ENCODE peak calls at places on chromosomes 2 and 18, in seven cellular contexts. One of them, this sample, is unnamed.
A peak's percentile ranks its signal among the peaks of the same experiment; 100 is the strongest.

GRCh38 chr2:227717687-227718567 is at the start of gene SLC19A3:
- DNase-seq in psoas muscle: peak; percentile 89
- DNase-seq in T-cell: no peak
- DNase-seq in type B pancreatic cell: peak; percentile 77
- DNase-seq in occipital lobe: peak; percentile 66
- DNase-seq in A549: peak; percentile 82
- DNase-seq in fibroblast of mammary gland: peak; percentile 91
- DNase-seq in this sample: peak; percentile 93

GRCh38 chr2:225608136-225608535 is 208.6 kb downstream of the NYAP2 start:
- DNase-seq in psoas muscle: no peak
- DNase-seq in T-cell: no peak
- DNase-seq in A549: no peak
- DNase-seq in occipital lobe: no peak
- DNase-seq in fibroblast of mammary gland: no peak
- DNase-seq in type B pancreatic cell: no peak
- DNase-seq in this sample: no peak

GRCh38 chr2:74573747-74574562 is 19.4 kb downstream of the DOK1 start:
- DNase-seq in A549: no peak
- DNase-seq in psoas muscle: no peak
- DNase-seq in fibroblast of mammary gland: peak; percentile 82
- DNase-seq in type B pancreatic cell: no peak
- DNase-seq in T-cell: no peak
- DNase-seq in occipital lobe: no peak
- DNase-seq in this sample: no peak

GRCh38 chr2:108385411-108386071 is 7.8 kb downstream of the SULT1C4 start:
- DNase-seq in fibroblast of mammary gland: no peak
- DNase-seq in type B pancreatic cell: no peak
- DNase-seq in occipital lobe: no peak
- DNase-seq in psoas muscle: no peak
- DNase-seq in A549: peak; percentile 52
- DNase-seq in T-cell: no peak
- DNase-seq in this sample: no peak

GRCh38 chr2:151928380-151928779 is 100.2 kb upstream of the ARL5A start:
- DNase-seq in psoas muscle: no peak
- DNase-seq in fibroblast of mammary gland: peak; percentile 5
- DNase-seq in type B pancreatic cell: no peak
- DNase-seq in occipital lobe: no peak
- DNase-seq in A549: peak; percentile 15
- DNase-seq in T-cell: no peak
- DNase-seq in this sample: no peak

GRCh38 chr2:221309888-221310287 is 262.2 kb downstream of the EPHA4 start:
- DNase-seq in occipital lobe: no peak
- DNase-seq in psoas muscle: no peak
- DNase-seq in T-cell: no peak
- DNase-seq in fibroblast of mammary gland: no peak
- DNase-seq in A549: no peak
- DNase-seq in type B pancreatic cell: no peak
- DNase-seq in this sample: no peak

GRCh38 chr2:38892819-38893218 is 3.1 kb downstream of the ARHGEF33 start:
- DNase-seq in occipital lobe: no peak
- DNase-seq in type B pancreatic cell: no peak
- DNase-seq in psoas muscle: no peak
- DNase-seq in fibroblast of mammary gland: no peak
- DNase-seq in T-cell: no peak
- DNase-seq in A549: no peak
- DNase-seq in this sample: no peak

GRCh38 chr2:180761224-180761623 is 219.2 kb upstream of the UBE2E3 start:
- DNase-seq in fibroblast of mammary gland: peak; percentile 85
- DNase-seq in A549: no peak
- DNase-seq in T-cell: no peak
- DNase-seq in type B pancreatic cell: no peak
- DNase-seq in psoas muscle: no peak
- DNase-seq in occipital lobe: no peak
- DNase-seq in this sample: no peak

GRCh38 chr2:240191001-240191400 is 50.5 kb upstream of the OTOS start:
- DNase-seq in T-cell: no peak
- DNase-seq in type B pancreatic cell: no peak
- DNase-seq in psoas muscle: no peak
- DNase-seq in occipital lobe: no peak
- DNase-seq in A549: no peak
- DNase-seq in fibroblast of mammary gland: no peak
- DNase-seq in this sample: peak; percentile 25

GRCh38 chr2:230254152-230254881 is 28.8 kb downstream of the SP140 start:
- DNase-seq in occipital lobe: no peak
- DNase-seq in type B pancreatic cell: no peak
- DNase-seq in psoas muscle: no peak
- DNase-seq in fibroblast of mammary gland: no peak
- DNase-seq in T-cell: peak; percentile 14
- DNase-seq in A549: no peak
- DNase-seq in this sample: no peak

GRCh38 chr2:206515580-206515979 is 72.2 kb downstream of the ADAM23 start:
- DNase-seq in fibroblast of mammary gland: no peak
- DNase-seq in T-cell: no peak
- DNase-seq in A549: no peak
- DNase-seq in psoas muscle: no peak
- DNase-seq in occipital lobe: no peak
- DNase-seq in type B pancreatic cell: no peak
- DNase-seq in this sample: no peak

GRCh38 chr2:175275499-175275898 is 94.0 kb upstream of the ATP5MC3 start:
- DNase-seq in type B pancreatic cell: no peak
- DNase-seq in fibroblast of mammary gland: no peak
- DNase-seq in A549: no peak
- DNase-seq in occipital lobe: no peak
- DNase-seq in T-cell: no peak
- DNase-seq in psoas muscle: no peak
- DNase-seq in this sample: no peak

GRCh38 chr2:38376683-38377500 is at the start of gene ATL2:
- DNase-seq in psoas muscle: peak; percentile 96
- DNase-seq in type B pancreatic cell: peak; percentile 95
- DNase-seq in T-cell: peak; percentile 91
- DNase-seq in A549: peak; percentile 90
- DNase-seq in occipital lobe: peak; percentile 89
- DNase-seq in fibroblast of mammary gland: peak; percentile 89
- DNase-seq in this sample: peak; percentile 98

GRCh38 chr2:7452110-7452851 is 535.1 kb downstream of the RNF144A start:
- DNase-seq in fibroblast of mammary gland: no peak
- DNase-seq in type B pancreatic cell: no peak
- DNase-seq in occipital lobe: no peak
- DNase-seq in A549: no peak
- DNase-seq in T-cell: no peak
- DNase-seq in psoas muscle: no peak
- DNase-seq in this sample: no peak

GRCh38 chr18:5052491-5052890 is 144.6 kb downstream of the AKAIN1 start:
- DNase-seq in psoas muscle: no peak
- DNase-seq in fibroblast of mammary gland: no peak
- DNase-seq in A549: no peak
- DNase-seq in T-cell: no peak
- DNase-seq in occipital lobe: no peak
- DNase-seq in type B pancreatic cell: no peak
- DNase-seq in this sample: no peak

GRCh38 chr2:74297391-74297790 is 45.8 kb downstream of the SLC4A5 start:
- DNase-seq in type B pancreatic cell: no peak
- DNase-seq in fibroblast of mammary gland: no peak
- DNase-seq in occipital lobe: no peak
- DNase-seq in psoas muscle: no peak
- DNase-seq in T-cell: no peak
- DNase-seq in A549: no peak
- DNase-seq in this sample: no peak

GRCh38 chr18:154151-154550 is 4.2 kb upstream of the USP14 start:
- DNase-seq in type B pancreatic cell: no peak
- DNase-seq in A549: no peak
- DNase-seq in T-cell: no peak
- DNase-seq in occipital lobe: no peak
- DNase-seq in fibroblast of mammary gland: peak; percentile 79
- DNase-seq in psoas muscle: no peak
- DNase-seq in this sample: no peak

GRCh38 chr18:36593641-36594040 is 235.2 kb downstream of the TPGS2 start:
- DNase-seq in A549: no peak
- DNase-seq in psoas muscle: no peak
- DNase-seq in type B pancreatic cell: no peak
- DNase-seq in occipital lobe: no peak
- DNase-seq in fibroblast of mammary gland: no peak
- DNase-seq in T-cell: no peak
- DNase-seq in this sample: no peak

GRCh38 chr2:225290723-225291400 is 108.6 kb upstream of the NYAP2 start:
- DNase-seq in A549: no peak
- DNase-seq in fibroblast of mammary gland: no peak
- DNase-seq in type B pancreatic cell: no peak
- DNase-seq in psoas muscle: no peak
- DNase-seq in T-cell: no peak
- DNase-seq in occipital lobe: no peak
- DNase-seq in this sample: no peak

GRCh38 chr2:7567646-7568045 is 650.4 kb downstream of the RNF144A start:
- DNase-seq in occipital lobe: no peak
- DNase-seq in fibroblast of mammary gland: no peak
- DNase-seq in A549: no peak
- DNase-seq in type B pancreatic cell: no peak
- DNase-seq in psoas muscle: no peak
- DNase-seq in T-cell: peak; percentile 61
- DNase-seq in this sample: no peak

GRCh38 chr2:168456526-168457176 is 579 bp downstream of the CERS6 start:
- DNase-seq in fibroblast of mammary gland: peak; percentile 24
- DNase-seq in T-cell: no peak
- DNase-seq in type B pancreatic cell: peak; percentile 76
- DNase-seq in psoas muscle: peak; percentile 43
- DNase-seq in occipital lobe: no peak
- DNase-seq in A549: peak; percentile 18
- DNase-seq in this sample: peak; percentile 68

GRCh38 chr2:159118115-159118858 is 149.8 kb downstream of the TANC1 start:
- DNase-seq in type B pancreatic cell: peak; percentile 88
- DNase-seq in A549: peak; percentile 28
- DNase-seq in psoas muscle: peak; percentile 76
- DNase-seq in occipital lobe: peak; percentile 69
- DNase-seq in T-cell: peak; percentile 57
- DNase-seq in fibroblast of mammary gland: peak; percentile 87
- DNase-seq in this sample: peak; percentile 91

GRCh38 chr2:54876764-54877163 is 153.3 kb downstream of the EML6 start:
- DNase-seq in T-cell: no peak
- DNase-seq in fibroblast of mammary gland: peak; percentile 19
- DNase-seq in type B pancreatic cell: no peak
- DNase-seq in psoas muscle: no peak
- DNase-seq in A549: no peak
- DNase-seq in occipital lobe: no peak
- DNase-seq in this sample: no peak

GRCh38 chr2:108641766-108642165 is 77.5 kb upstream of the RANBP2 start:
- DNase-seq in occipital lobe: no peak
- DNase-seq in type B pancreatic cell: no peak
- DNase-seq in fibroblast of mammary gland: no peak
- DNase-seq in T-cell: no peak
- DNase-seq in psoas muscle: no peak
- DNase-seq in A549: no peak
- DNase-seq in this sample: no peak

GRCh38 chr2:159860611-159861010 is 62.6 kb upstream of the CD302 start:
- DNase-seq in A549: no peak
- DNase-seq in T-cell: no peak
- DNase-seq in type B pancreatic cell: no peak
- DNase-seq in fibroblast of mammary gland: no peak
- DNase-seq in occipital lobe: no peak
- DNase-seq in psoas muscle: no peak
- DNase-seq in this sample: no peak

This sample was measured in left ventricle myocardium superior.